ENCODE peak calls at places on chromosomes 6 and 20, in six cellular contexts. One of them, this sample, is unnamed.
A peak's percentile ranks its signal among the peaks of the same experiment; 100 is the strongest.

GRCh38 chr20:35398660-35399144 is 13.1 kb downstream of the UQCC1 start:
- DNase-seq in choroid plexus epithelial cell: peak; percentile 82
- DNase-seq in right cardiac atrium: no peak
- DNase-seq in mesendoderm: no peak
- DNase-seq in neural progenitor cell: peak; percentile 17
- DNase-seq in pancreas: no peak
- DNase-seq in this sample: peak; percentile 73

GRCh38 chr20:32982617-32983458 is 21.4 kb downstream of the SUN5 start:
- DNase-seq in mesendoderm: peak; percentile 50
- DNase-seq in choroid plexus epithelial cell: no peak
- DNase-seq in neural progenitor cell: no peak
- DNase-seq in right cardiac atrium: peak; percentile 38
- DNase-seq in pancreas: peak; percentile 31
- DNase-seq in this sample: no peak

GRCh38 chr6:168746013-168746412 is 305.0 kb downstream of the SMOC2 start:
- DNase-seq in right cardiac atrium: no peak
- DNase-seq in choroid plexus epithelial cell: no peak
- DNase-seq in neural progenitor cell: no peak
- DNase-seq in pancreas: no peak
- DNase-seq in mesendoderm: no peak
- DNase-seq in this sample: no peak

GRCh38 chr6:89351632-89352328 is 742 bp downstream of the UBE2J1 start:
- DNase-seq in pancreas: no peak
- DNase-seq in neural progenitor cell: no peak
- DNase-seq in choroid plexus epithelial cell: peak; percentile 20
- DNase-seq in right cardiac atrium: no peak
- DNase-seq in mesendoderm: no peak
- DNase-seq in this sample: peak; percentile 4

GRCh38 chr20:57938158-57939108 is 228.6 kb upstream of the PMEPA1 start:
- DNase-seq in right cardiac atrium: no peak
- DNase-seq in choroid plexus epithelial cell: peak; percentile 8
- DNase-seq in neural progenitor cell: no peak
- DNase-seq in mesendoderm: peak; percentile 21
- DNase-seq in pancreas: no peak
- DNase-seq in this sample: no peak

GRCh38 chr6:122806290-122806689 is 17.2 kb downstream of the SMPDL3A start:
- DNase-seq in pancreas: no peak
- DNase-seq in mesendoderm: no peak
- DNase-seq in choroid plexus epithelial cell: peak; percentile 30
- DNase-seq in neural progenitor cell: no peak
- DNase-seq in right cardiac atrium: no peak
- DNase-seq in this sample: peak; percentile 71

GRCh38 chr6:33712914-33713313 is 1.4 kb upstream of the UQCC2 start:
- DNase-seq in pancreas: no peak
- DNase-seq in choroid plexus epithelial cell: no peak
- DNase-seq in right cardiac atrium: no peak
- DNase-seq in neural progenitor cell: no peak
- DNase-seq in mesendoderm: no peak
- DNase-seq in this sample: no peak

GRCh38 chr6:32952817-32953739 is at the start of gene HLA-DMA:
- DNase-seq in neural progenitor cell: peak; percentile 84
- DNase-seq in mesendoderm: peak; percentile 99
- DNase-seq in choroid plexus epithelial cell: peak; percentile 98
- DNase-seq in right cardiac atrium: peak; percentile 85
- DNase-seq in pancreas: peak; percentile 87
- DNase-seq in this sample: peak; percentile 95

GRCh38 chr20:1513801-1514200 is 22.6 kb upstream of the SIRPB2 start:
- DNase-seq in neural progenitor cell: no peak
- DNase-seq in right cardiac atrium: no peak
- DNase-seq in mesendoderm: no peak
- DNase-seq in choroid plexus epithelial cell: no peak
- DNase-seq in pancreas: no peak
- DNase-seq in this sample: no peak

GRCh38 chr20:64230461-64231145 is 24.9 kb upstream of the PCMTD2 start:
- DNase-seq in choroid plexus epithelial cell: no peak
- DNase-seq in neural progenitor cell: no peak
- DNase-seq in mesendoderm: no peak
- DNase-seq in pancreas: no peak
- DNase-seq in right cardiac atrium: peak; percentile 1
- DNase-seq in this sample: no peak

GRCh38 chr20:54004397-54004940 is 65.9 kb downstream of the BCAS1 start:
- DNase-seq in pancreas: no peak
- DNase-seq in neural progenitor cell: no peak
- DNase-seq in choroid plexus epithelial cell: no peak
- DNase-seq in right cardiac atrium: no peak
- DNase-seq in mesendoderm: no peak
- DNase-seq in this sample: no peak

GRCh38 chr6:170301184-170301583 is 5.4 kb upstream of the FAM120B start:
- DNase-seq in mesendoderm: no peak
- DNase-seq in pancreas: no peak
- DNase-seq in neural progenitor cell: no peak
- DNase-seq in choroid plexus epithelial cell: no peak
- DNase-seq in right cardiac atrium: no peak
- DNase-seq in this sample: no peak

GRCh38 chr6:1263850-1264377 is 48.0 kb upstream of the FOXQ1 start:
- DNase-seq in mesendoderm: no peak
- DNase-seq in choroid plexus epithelial cell: no peak
- DNase-seq in pancreas: no peak
- DNase-seq in neural progenitor cell: no peak
- DNase-seq in right cardiac atrium: no peak
- DNase-seq in this sample: no peak

GRCh38 chr20:2162125-2162822 is 60.6 kb downstream of the STK35 start:
- DNase-seq in right cardiac atrium: no peak
- DNase-seq in choroid plexus epithelial cell: no peak
- DNase-seq in mesendoderm: no peak
- DNase-seq in neural progenitor cell: no peak
- DNase-seq in pancreas: no peak
- DNase-seq in this sample: no peak

GRCh38 chr20:57582432-57583288 is 21.8 kb downstream of the PCK1 start:
- DNase-seq in pancreas: no peak
- DNase-seq in mesendoderm: peak; percentile 56
- DNase-seq in choroid plexus epithelial cell: peak; percentile 94
- DNase-seq in right cardiac atrium: peak; percentile 56
- DNase-seq in neural progenitor cell: peak; percentile 64
- DNase-seq in this sample: peak; percentile 16

GRCh38 chr20:62854121-62854520 is 7.5 kb downstream of the TCFL5 start:
- DNase-seq in mesendoderm: no peak
- DNase-seq in neural progenitor cell: no peak
- DNase-seq in pancreas: no peak
- DNase-seq in right cardiac atrium: no peak
- DNase-seq in choroid plexus epithelial cell: no peak
- DNase-seq in this sample: no peak

GRCh38 chr20:62367483-62368302 is 581 bp upstream of the LAMA5 start:
- DNase-seq in choroid plexus epithelial cell: no peak
- DNase-seq in mesendoderm: peak; percentile 63
- DNase-seq in right cardiac atrium: peak; percentile 53
- DNase-seq in neural progenitor cell: peak; percentile 73
- DNase-seq in pancreas: peak; percentile 55
- DNase-seq in this sample: no peak

GRCh38 chr6:12010635-12011275 is 1.4 kb upstream of the HIVEP1 start:
- DNase-seq in mesendoderm: peak; percentile 91
- DNase-seq in neural progenitor cell: peak; percentile 79
- DNase-seq in choroid plexus epithelial cell: no peak
- DNase-seq in right cardiac atrium: peak; percentile 76
- DNase-seq in pancreas: peak; percentile 75
- DNase-seq in this sample: no peak

GRCh38 chr6:16749516-16750485 is 11.5 kb downstream of the ATXN1 start:
- DNase-seq in neural progenitor cell: no peak
- DNase-seq in right cardiac atrium: no peak
- DNase-seq in choroid plexus epithelial cell: no peak
- DNase-seq in pancreas: no peak
- DNase-seq in mesendoderm: peak; percentile 47
- DNase-seq in this sample: peak; percentile 38

GRCh38 chr6:169967687-169968086 is 216.3 kb downstream of the ERMARD start:
- DNase-seq in neural progenitor cell: no peak
- DNase-seq in pancreas: no peak
- DNase-seq in choroid plexus epithelial cell: no peak
- DNase-seq in right cardiac atrium: no peak
- DNase-seq in mesendoderm: no peak
- DNase-seq in this sample: no peak

GRCh38 chr6:123462141-123462540 is 174.6 kb downstream of the TRDN start:
- DNase-seq in mesendoderm: no peak
- DNase-seq in pancreas: no peak
- DNase-seq in choroid plexus epithelial cell: no peak
- DNase-seq in right cardiac atrium: no peak
- DNase-seq in neural progenitor cell: no peak
- DNase-seq in this sample: no peak

GRCh38 chr20:21090112-21090737 is 15.9 kb downstream of the LINC00237 start:
- DNase-seq in choroid plexus epithelial cell: no peak
- DNase-seq in pancreas: no peak
- DNase-seq in neural progenitor cell: no peak
- DNase-seq in mesendoderm: peak; percentile 50
- DNase-seq in right cardiac atrium: no peak
- DNase-seq in this sample: no peak

GRCh38 chr6:138818496-138819194 is 22.8 kb downstream of the ECT2L start:
- DNase-seq in neural progenitor cell: no peak
- DNase-seq in mesendoderm: peak; percentile 17
- DNase-seq in right cardiac atrium: no peak
- DNase-seq in choroid plexus epithelial cell: no peak
- DNase-seq in pancreas: no peak
- DNase-seq in this sample: no peak

GRCh38 chr6:52505726-52506501 is 70.9 kb downstream of the TRAM2 start:
- DNase-seq in neural progenitor cell: no peak
- DNase-seq in mesendoderm: no peak
- DNase-seq in choroid plexus epithelial cell: no peak
- DNase-seq in pancreas: no peak
- DNase-seq in right cardiac atrium: no peak
- DNase-seq in this sample: no peak

GRCh38 chr6:52503344-52503747 is 73.5 kb downstream of the TRAM2 start:
- DNase-seq in neural progenitor cell: peak; percentile 62
- DNase-seq in pancreas: no peak
- DNase-seq in right cardiac atrium: no peak
- DNase-seq in choroid plexus epithelial cell: no peak
- DNase-seq in mesendoderm: peak; percentile 74
- DNase-seq in this sample: peak; percentile 62

GRCh38 chr6:52502306-52503029 is 74.4 kb downstream of the TRAM2 start:
- DNase-seq in pancreas: no peak
- DNase-seq in neural progenitor cell: no peak
- DNase-seq in mesendoderm: no peak
- DNase-seq in choroid plexus epithelial cell: no peak
- DNase-seq in right cardiac atrium: no peak
- DNase-seq in this sample: no peak

GRCh38 chr6:52504778-52505127 is 72.1 kb downstream of the TRAM2 start:
- DNase-seq in pancreas: no peak
- DNase-seq in choroid plexus epithelial cell: no peak
- DNase-seq in right cardiac atrium: no peak
- DNase-seq in neural progenitor cell: no peak
- DNase-seq in mesendoderm: no peak
- DNase-seq in this sample: no peak

GRCh38 chr6:52503853-52504777 is 72.7 kb downstream of the TRAM2 start:
- DNase-seq in neural progenitor cell: no peak
- DNase-seq in mesendoderm: peak; percentile 57
- DNase-seq in right cardiac atrium: peak; percentile 92
- DNase-seq in pancreas: peak; percentile 93
- DNase-seq in choroid plexus epithelial cell: peak; percentile 73
- DNase-seq in this sample: peak; percentile 82
- H3K4me3 ChIP-seq in neural progenitor cell: no peak overlapping the region
- H3K4me3 ChIP-seq in mesendoderm: no peak overlapping the region
- H3K4me3 ChIP-seq in right cardiac atrium: no peak overlapping the region
- H3K4me3 ChIP-seq in pancreas: peak overlapping the region; percentile 10
- H3K4me3 ChIP-seq in choroid plexus epithelial cell: no peak overlapping the region
- H3K4me3 ChIP-seq in this sample: no peak overlapping the region

DNA sequence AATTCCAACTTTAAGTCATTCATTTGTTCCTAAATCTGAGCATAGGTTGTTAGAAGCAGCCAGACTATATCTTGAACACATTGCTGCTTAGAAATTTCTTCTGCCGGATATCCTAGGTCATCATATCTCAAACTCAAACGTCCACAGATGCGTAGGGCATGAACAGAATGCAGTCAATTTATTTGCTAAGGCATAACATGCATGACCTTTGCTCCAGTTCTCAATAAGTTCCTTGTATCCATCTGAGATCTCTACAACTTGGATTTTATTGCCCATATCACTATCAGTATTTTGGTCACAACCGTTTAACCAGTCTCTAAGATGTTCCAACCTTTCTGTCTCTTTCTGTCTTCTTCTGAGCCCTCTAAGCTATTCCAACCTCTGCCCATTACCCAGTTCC is 210.9 kb upstream of the MANEA start:
- DNase-seq in mesendoderm: no peak
- DNase-seq in right cardiac atrium: no peak
- DNase-seq in neural progenitor cell: no peak
- DNase-seq in choroid plexus epithelial cell: no peak
- DNase-seq in pancreas: no peak
- DNase-seq in this sample: no peak
- H3K4me3 ChIP-seq in mesendoderm: no peak overlapping the region
- H3K4me3 ChIP-seq in right cardiac atrium: no peak overlapping the region
- H3K4me3 ChIP-seq in neural progenitor cell: no peak overlapping the region
- H3K4me3 ChIP-seq in choroid plexus epithelial cell: no peak overlapping the region
- H3K4me3 ChIP-seq in pancreas: no peak overlapping the region
- H3K4me3 ChIP-seq in this sample: no peak overlapping the region

DNA sequence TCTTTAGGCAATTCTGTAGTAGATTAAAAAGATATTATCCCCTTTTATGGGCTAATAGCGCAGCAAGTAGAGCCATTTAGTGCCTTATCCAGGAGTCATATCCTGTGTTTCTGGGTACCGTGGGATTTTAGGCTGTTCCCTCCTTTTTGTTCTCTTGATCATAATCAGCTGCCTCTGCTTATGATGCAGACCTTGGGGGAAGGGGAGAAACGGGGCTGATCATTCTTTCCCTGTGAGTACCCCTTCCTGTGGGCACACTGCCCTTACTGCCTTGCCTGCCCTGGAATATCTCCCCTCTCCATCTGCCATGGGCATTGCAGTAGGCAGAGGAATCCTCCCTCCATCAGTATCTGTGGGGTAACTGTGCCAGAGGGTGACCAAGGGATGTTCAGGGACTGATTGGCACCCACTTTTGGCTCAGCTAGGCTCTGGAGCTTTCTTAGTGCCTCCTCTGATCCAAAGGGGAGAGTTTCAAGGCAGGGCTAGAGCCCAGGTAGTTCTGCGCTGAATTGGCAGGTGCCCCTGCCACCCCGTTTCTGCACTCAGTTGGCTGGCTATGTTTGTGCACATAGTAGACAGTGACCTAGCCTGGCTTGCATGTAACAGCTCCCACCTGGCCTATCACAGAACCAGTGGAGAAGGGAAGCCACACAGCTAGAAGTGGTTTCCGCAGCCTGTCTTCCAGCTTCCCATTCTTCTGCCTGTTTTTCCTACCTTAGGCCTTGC is 103.3 kb downstream of the FIG4 start:
- DNase-seq in neural progenitor cell: no peak
- DNase-seq in right cardiac atrium: no peak
- DNase-seq in pancreas: no peak
- DNase-seq in mesendoderm: no peak
- DNase-seq in choroid plexus epithelial cell: peak; percentile 28
- DNase-seq in this sample: peak; percentile 56
- H3K4me3 ChIP-seq in neural progenitor cell: no peak overlapping the region
- H3K4me3 ChIP-seq in right cardiac atrium: no peak overlapping the region
- H3K4me3 ChIP-seq in pancreas: no peak overlapping the region
- H3K4me3 ChIP-seq in mesendoderm: no peak overlapping the region
- H3K4me3 ChIP-seq in choroid plexus epithelial cell: no peak overlapping the region
- H3K4me3 ChIP-seq in this sample: no peak overlapping the region

DNA sequence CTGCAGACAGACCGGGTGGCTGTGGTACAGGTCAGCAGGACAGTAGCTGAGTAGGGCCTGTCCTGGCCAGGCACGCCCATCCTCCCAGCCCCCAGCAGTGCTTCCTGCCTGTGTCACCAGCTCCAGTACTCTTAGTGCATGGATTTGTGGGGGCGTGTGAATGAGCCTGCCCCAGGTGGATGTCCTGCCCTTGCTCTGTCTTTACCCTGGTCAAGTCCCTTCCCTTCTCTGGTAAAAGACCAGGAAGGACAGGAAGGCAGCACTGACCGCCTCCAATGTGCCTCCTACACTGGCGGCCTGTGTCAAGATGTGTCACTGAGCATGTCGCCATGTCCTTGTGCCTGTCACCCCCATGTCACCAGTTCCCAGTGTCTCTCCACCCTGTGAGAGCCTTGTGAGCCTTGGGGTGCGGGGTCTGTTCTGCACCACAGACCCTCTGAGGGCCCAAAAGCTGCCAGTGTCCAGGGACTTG is 11.9 kb downstream of the TEAD3 start:
- DNase-seq in neural progenitor cell: no peak
- DNase-seq in mesendoderm: peak; percentile 62
- DNase-seq in choroid plexus epithelial cell: no peak
- DNase-seq in right cardiac atrium: no peak
- DNase-seq in pancreas: no peak
- DNase-seq in this sample: no peak
- H3K4me3 ChIP-seq in neural progenitor cell: no peak overlapping the region
- H3K4me3 ChIP-seq in mesendoderm: no peak overlapping the region
- H3K4me3 ChIP-seq in choroid plexus epithelial cell: no peak overlapping the region
- H3K4me3 ChIP-seq in right cardiac atrium: no peak overlapping the region
- H3K4me3 ChIP-seq in pancreas: no peak overlapping the region
- H3K4me3 ChIP-seq in this sample: no peak overlapping the region